ENCODE peak calls at places on chromosomes 11 and 22, in four cellular contexts. One of them, this sample, is unnamed. For H3K27me3, the result is how much of the 10 kb centered on the place peaks cover.

GRCh38 chr11:61022311-61023085 is 51.0 kb downstream of the CD6 start:
- DNase-seq in CD8-positive, alpha-beta T cell: no peak
- DNase-seq in left lung: no peak
- DNase-seq in psoas muscle: no peak
- DNase-seq in this sample: no peak

GRCh38 chr22:24471570-24471969 is 23.6 kb upstream of the UPB1 start:
- DNase-seq in CD8-positive, alpha-beta T cell: no peak
- DNase-seq in left lung: no peak
- DNase-seq in psoas muscle: peak
- DNase-seq in this sample: no peak

GRCh38 chr22:35152316-35152715 is 86.4 kb downstream of the ISX start:
- DNase-seq in CD8-positive, alpha-beta T cell: no peak
- DNase-seq in left lung: no peak
- DNase-seq in psoas muscle: no peak
- DNase-seq in this sample: no peak

GRCh38 chr22:46727813-46728364 is 10.2 kb downstream of the CERK start:
- DNase-seq in CD8-positive, alpha-beta T cell: no peak
- DNase-seq in left lung: no peak
- DNase-seq in psoas muscle: no peak
- DNase-seq in this sample: peak

GRCh38 chr22:25360891-25361645 is 141.6 kb downstream of the CRYBB2 start:
- DNase-seq in CD8-positive, alpha-beta T cell: no peak
- DNase-seq in left lung: no peak
- DNase-seq in psoas muscle: no peak
- DNase-seq in this sample: no peak

GRCh38 chr11:96614846-96615245 is 225.0 kb downstream of the JRKL start:
- DNase-seq in CD8-positive, alpha-beta T cell: no peak
- DNase-seq in left lung: no peak
- DNase-seq in psoas muscle: no peak
- DNase-seq in this sample: no peak

GRCh38 chr11:111718436-111719325 is 47.5 kb downstream of the PPP2R1B start:
- DNase-seq in CD8-positive, alpha-beta T cell: no peak
- DNase-seq in left lung: no peak
- DNase-seq in psoas muscle: no peak
- DNase-seq in this sample: peak

GRCh38 chr11:90134420-90135003 is at the start of gene NAALAD2:
- DNase-seq in CD8-positive, alpha-beta T cell: no peak
- DNase-seq in left lung: peak
- DNase-seq in psoas muscle: peak
- DNase-seq in this sample: no peak

GRCh38 chr11:77677138-77677537 is 39.5 kb upstream of the CLNS1A start:
- DNase-seq in CD8-positive, alpha-beta T cell: no peak
- DNase-seq in left lung: no peak
- DNase-seq in psoas muscle: no peak
- DNase-seq in this sample: no peak

GRCh38 chr11:88231894-88232482 is 56.7 kb upstream of the RAB38 start:
- DNase-seq in CD8-positive, alpha-beta T cell: no peak
- DNase-seq in left lung: no peak
- DNase-seq in psoas muscle: no peak
- DNase-seq in this sample: peak

GRCh38 chr11:33706546-33706945 is 5.9 kb upstream of the C11orf91 start:
- DNase-seq in CD8-positive, alpha-beta T cell: no peak
- DNase-seq in left lung: no peak
- DNase-seq in psoas muscle: no peak
- DNase-seq in this sample: no peak

GRCh38 chr11:125168875-125169537 is 4.5 kb downstream of the PKNOX2 start:
- DNase-seq in CD8-positive, alpha-beta T cell: no peak
- DNase-seq in left lung: no peak
- DNase-seq in psoas muscle: no peak
- DNase-seq in this sample: no peak

GRCh38 chr11:34406413-34406812 is 32.3 kb upstream of the CAT start:
- DNase-seq in CD8-positive, alpha-beta T cell: no peak
- DNase-seq in left lung: no peak
- DNase-seq in psoas muscle: no peak
- DNase-seq in this sample: no peak

GRCh38 chr11:122036022-122036421 is 80.0 kb downstream of the BLID start:
- DNase-seq in CD8-positive, alpha-beta T cell: no peak
- DNase-seq in left lung: no peak
- DNase-seq in psoas muscle: no peak
- DNase-seq in this sample: no peak

GRCh38 chr11:2149471-2150205 is 10.4 kb upstream of the IGF2 start:
- DNase-seq in CD8-positive, alpha-beta T cell: no peak
- DNase-seq in left lung: no peak
- DNase-seq in psoas muscle: no peak
- DNase-seq in this sample: no peak

GRCh38 chr22:25668437-25668836 is 73.6 kb upstream of the MYO18B start:
- DNase-seq in CD8-positive, alpha-beta T cell: no peak
- DNase-seq in left lung: no peak
- DNase-seq in psoas muscle: no peak
- DNase-seq in this sample: peak

GRCh38 chr22:46073683-46074504 is 76.4 kb upstream of the PPARA start:
- DNase-seq in CD8-positive, alpha-beta T cell: no peak
- DNase-seq in left lung: peak
- DNase-seq in psoas muscle: peak
- DNase-seq in this sample: peak

GRCh38 chr11:103888541-103888951 is 147.9 kb upstream of the DDI1 start:
- DNase-seq in CD8-positive, alpha-beta T cell: no peak
- DNase-seq in left lung: no peak
- DNase-seq in psoas muscle: no peak
- DNase-seq in this sample: peak

GRCh38 chr22:21568207-21569075 is 927 bp downstream of the UBE2L3 start:
- DNase-seq in CD8-positive, alpha-beta T cell: peak
- DNase-seq in left lung: peak
- DNase-seq in psoas muscle: peak
- DNase-seq in this sample: no peak

GRCh38 chr11:108160970-108161566 is 39.7 kb downstream of the ACAT1 start:
- DNase-seq in CD8-positive, alpha-beta T cell: no peak
- DNase-seq in left lung: no peak
- DNase-seq in psoas muscle: no peak
- DNase-seq in this sample: no peak

GRCh38 chr11:22703040-22703439 is 36.6 kb downstream of the GAS2 start:
- DNase-seq in CD8-positive, alpha-beta T cell: no peak
- DNase-seq in left lung: no peak
- DNase-seq in psoas muscle: no peak
- DNase-seq in this sample: peak

GRCh38 chr11:116731097-116731761 is 41.6 kb downstream of the BUD13 start:
- DNase-seq in CD8-positive, alpha-beta T cell: no peak
- DNase-seq in left lung: peak
- DNase-seq in psoas muscle: peak
- DNase-seq in this sample: no peak

GRCh38 chr11:119315139-119316016 is 1.6 kb downstream of the MCAM start:
- DNase-seq in CD8-positive, alpha-beta T cell: no peak
- DNase-seq in left lung: no peak
- DNase-seq in psoas muscle: no peak
- DNase-seq in this sample: no peak

GRCh38 chr11:64078294-64078693 is 42.6 kb downstream of the FLRT1 start:
- DNase-seq in CD8-positive, alpha-beta T cell: no peak
- DNase-seq in left lung: no peak
- DNase-seq in psoas muscle: no peak
- DNase-seq in this sample: no peak

GRCh38 chr11:64077607-64078006 is 41.9 kb downstream of the FLRT1 start:
- DNase-seq in CD8-positive, alpha-beta T cell: no peak
- DNase-seq in left lung: no peak
- DNase-seq in psoas muscle: no peak
- DNase-seq in this sample: no peak

GRCh38 chr11:64081663-64082442 is 46.1 kb downstream of the FLRT1 start:
- DNase-seq in CD8-positive, alpha-beta T cell: no peak
- DNase-seq in left lung: no peak
- DNase-seq in psoas muscle: no peak
- DNase-seq in this sample: no peak

GRCh38 chr11:64078905-64079304 is 43.2 kb downstream of the FLRT1 start:
- DNase-seq in CD8-positive, alpha-beta T cell: no peak
- DNase-seq in left lung: no peak
- DNase-seq in psoas muscle: no peak
- DNase-seq in this sample: no peak

GRCh38 chr11:64080390-64080789 is 44.7 kb downstream of the FLRT1 start:
- DNase-seq in CD8-positive, alpha-beta T cell: no peak
- DNase-seq in left lung: no peak
- DNase-seq in psoas muscle: no peak
- DNase-seq in this sample: no peak
- H3K27me3 ChIP-seq in CD8-positive, alpha-beta T cell: under half
- H3K27me3 ChIP-seq in left lung: under half
- H3K27me3 ChIP-seq in psoas muscle: under half
- H3K27me3 ChIP-seq in this sample: under half

DNA sequence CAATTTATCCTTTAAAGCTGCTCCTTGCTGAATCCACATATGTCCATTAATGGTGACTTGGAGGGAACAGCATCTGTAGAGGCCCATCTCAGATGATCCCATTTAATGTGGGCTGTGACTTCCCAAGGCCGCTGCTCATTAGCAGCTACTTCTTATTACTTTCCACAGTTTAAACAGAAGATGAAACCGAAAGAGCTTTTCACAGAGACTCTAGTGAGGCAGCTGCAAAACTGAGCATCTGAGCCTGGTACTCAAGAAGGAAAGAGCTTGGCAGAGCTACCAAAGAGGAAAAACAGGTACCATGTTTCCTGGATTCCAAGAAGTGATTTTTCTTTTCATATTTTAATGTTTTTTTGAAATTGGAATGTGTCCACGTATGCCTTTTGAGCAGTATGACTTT is 110.5 kb upstream of the NARS2 start:
- DNase-seq in CD8-positive, alpha-beta T cell: no peak
- DNase-seq in left lung: no peak
- DNase-seq in psoas muscle: no peak
- DNase-seq in this sample: no peak
- TF ChIP-seq CTCF in CD8-positive, alpha-beta T cell: no peak
- TF ChIP-seq CTCF in left lung: no peak
- TF ChIP-seq CTCF in psoas muscle: no peak
- TF ChIP-seq CTCF in this sample: no peak

DNA sequence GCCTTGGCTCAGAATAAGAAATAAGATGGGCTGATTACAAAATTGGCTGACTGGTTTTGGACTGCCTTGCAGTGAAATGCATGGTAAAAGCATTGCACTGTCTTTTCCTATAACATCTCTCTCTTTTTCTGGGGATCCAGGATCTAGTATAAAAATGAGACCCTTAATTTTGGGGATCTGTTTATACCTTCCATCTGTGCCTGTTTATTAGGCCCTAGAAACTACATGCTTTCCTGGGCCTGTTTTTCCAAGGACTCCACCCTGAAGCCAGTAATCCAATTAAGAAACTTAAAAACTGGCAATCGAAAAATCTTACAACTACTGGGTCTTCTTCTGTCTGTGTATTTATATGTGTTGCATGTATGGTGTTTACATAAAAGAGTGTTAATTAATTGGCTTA is 14.5 kb downstream of the HORMAD2 start:
- DNase-seq in CD8-positive, alpha-beta T cell: no peak
- DNase-seq in left lung: no peak
- DNase-seq in psoas muscle: no peak
- DNase-seq in this sample: no peak
- H3K27me3 ChIP-seq in CD8-positive, alpha-beta T cell: under half
- H3K27me3 ChIP-seq in left lung: under half
- H3K27me3 ChIP-seq in psoas muscle: under half
- H3K27me3 ChIP-seq in this sample: under half

DNA sequence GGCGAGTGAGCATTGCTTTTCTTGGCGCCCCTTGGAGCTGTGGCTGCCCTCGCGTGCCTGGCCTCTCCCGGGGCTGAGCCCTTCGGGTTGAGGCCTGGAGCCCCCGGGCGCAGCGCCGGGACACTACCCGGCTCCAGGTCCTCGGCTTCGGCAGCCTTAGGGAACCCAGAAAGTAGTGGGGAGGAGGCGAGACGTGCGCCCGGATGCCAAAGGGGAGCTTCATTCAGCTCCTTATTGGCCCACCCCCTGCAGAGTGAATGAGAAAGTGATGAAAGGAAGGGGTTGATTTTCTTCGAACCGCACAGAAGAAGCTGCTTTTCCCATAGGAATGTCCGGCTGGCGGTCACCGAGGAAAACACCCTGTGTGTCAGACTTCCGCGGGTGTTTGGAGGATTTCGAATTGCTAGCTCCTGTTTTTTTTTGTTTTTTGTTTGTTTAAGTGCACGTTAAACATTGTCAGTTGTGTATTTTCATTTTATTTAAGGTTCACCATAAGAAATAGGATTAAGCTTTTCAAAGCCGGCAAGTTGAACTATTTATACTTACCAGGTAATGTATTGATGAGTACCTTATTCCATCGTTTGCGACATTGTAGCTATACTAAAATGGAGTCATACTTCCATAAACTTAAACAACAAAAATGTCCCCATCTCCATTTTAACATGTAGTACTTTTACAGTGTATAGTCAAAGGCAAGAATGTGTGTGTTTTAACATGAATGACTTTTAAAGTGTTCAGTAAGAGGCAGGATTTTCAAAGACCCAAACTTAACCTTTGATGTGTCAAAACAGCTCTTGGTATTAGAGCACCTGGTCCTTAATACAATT is 860 bp upstream of the EIF4G2 start:
- DNase-seq in CD8-positive, alpha-beta T cell: no peak
- DNase-seq in left lung: no peak
- DNase-seq in psoas muscle: no peak
- DNase-seq in this sample: peak
- TF ChIP-seq CTCF in CD8-positive, alpha-beta T cell: no peak
- TF ChIP-seq CTCF in left lung: no peak
- TF ChIP-seq CTCF in psoas muscle: no peak
- TF ChIP-seq CTCF in this sample: no peak

GRCh38 chr22:39716534-39716933 is 146.0 kb downstream of the CACNA1I start:
- DNase-seq in CD8-positive, alpha-beta T cell: no peak
- DNase-seq in left lung: no peak
- DNase-seq in psoas muscle: no peak
- DNase-seq in this sample: no peak

GRCh38 chr22:39717099-39717498 is 146.5 kb downstream of the CACNA1I start:
- DNase-seq in CD8-positive, alpha-beta T cell: no peak
- DNase-seq in left lung: no peak
- DNase-seq in psoas muscle: no peak
- DNase-seq in this sample: no peak

GRCh38 chr22:39719559-39720450 is 149.3 kb downstream of the CACNA1I start:
- DNase-seq in CD8-positive, alpha-beta T cell: no peak
- DNase-seq in left lung: no peak
- DNase-seq in psoas muscle: no peak
- DNase-seq in this sample: no peak

GRCh38 chr22:39718206-39718605 is 147.7 kb downstream of the CACNA1I start:
- DNase-seq in CD8-positive, alpha-beta T cell: no peak
- DNase-seq in left lung: no peak
- DNase-seq in psoas muscle: no peak
- DNase-seq in this sample: no peak

DNA sequence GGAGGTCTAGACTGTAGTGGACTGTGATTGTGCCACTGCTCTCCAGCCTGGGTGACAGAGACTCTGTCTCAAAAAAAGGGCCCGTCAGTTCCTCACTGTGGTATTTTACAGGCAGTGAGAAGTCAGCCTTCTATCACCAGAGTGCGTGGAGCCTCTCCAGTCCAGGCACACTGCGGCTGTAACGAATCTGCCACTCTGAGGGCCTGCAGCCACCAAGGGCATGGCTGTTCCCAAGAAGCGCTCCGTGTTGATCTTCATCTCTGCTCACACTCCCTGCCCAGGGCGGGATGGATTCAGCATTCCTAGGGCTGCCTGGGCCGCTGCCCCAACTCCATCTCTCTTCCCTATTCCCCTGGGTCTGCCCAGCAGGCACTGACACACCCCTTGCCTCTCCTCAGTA is 148.4 kb downstream of the CACNA1I start:
- DNase-seq in CD8-positive, alpha-beta T cell: no peak
- DNase-seq in left lung: no peak
- DNase-seq in psoas muscle: no peak
- DNase-seq in this sample: no peak
- H3K27me3 ChIP-seq in CD8-positive, alpha-beta T cell: under half
- H3K27me3 ChIP-seq in left lung: under half
- H3K27me3 ChIP-seq in psoas muscle: under half
- H3K27me3 ChIP-seq in this sample: under half

GRCh38 chr11:12056112-12056511 is 47.7 kb upstream of the DKK3 start:
- DNase-seq in CD8-positive, alpha-beta T cell: no peak
- DNase-seq in left lung: no peak
- DNase-seq in psoas muscle: no peak
- DNase-seq in this sample: no peak
- TF ChIP-seq CTCF in CD8-positive, alpha-beta T cell: no peak
- TF ChIP-seq CTCF in left lung: no peak
- TF ChIP-seq CTCF in psoas muscle: no peak
- TF ChIP-seq CTCF in this sample: no peak